ENCODE peak calls at places on chromosomes 12 and 14, in five cellular contexts. T, V, D, N and F are unnamed samples.

GRCh38 chr12:11785722-11786121 is 136.2 kb downstream of the ETV6 start:
- DNase-seq in D (no peak), V (no peak), T (no peak), N (no peak), F (no peak)

GRCh38 chr14:103528512-103529382 is at the start of gene TRMT61A:
- DNase-seq in V (peak), D (no peak), N (peak), T (peak), F (peak)

GRCh38 chr14:33567736-33568124 is 383.1 kb downstream of the EGLN3 start:
- DNase-seq in N (no peak), T (no peak), D (no peak), V (no peak), F (no peak)

GRCh38 chr12:88810806-88811205 is 230.5 kb upstream of the KITLG start:
- DNase-seq in T (no peak), V (no peak), D (no peak), N (no peak), F (no peak)

GRCh38 chr14:22489247-22489551 is 99.8 kb downstream of the DAD1 start:
- DNase-seq in V (no peak), T (no peak), D (no peak), N (no peak), F (no peak)

GRCh38 chr14:88554458-88555286 is at the start of gene PTPN21:
- DNase-seq in T (peak), V (peak), D (no peak), N (peak), F (no peak)

GRCh38 chr12:47280543-47281330 is 201.0 kb upstream of the AMIGO2 start:
- DNase-seq in T (no peak), V (no peak), D (no peak), N (no peak), F (no peak)

GRCh38 chr12:110312581-110313360 is 31.7 kb downstream of the ATP2A2 start:
- DNase-seq in T (no peak), V (no peak), D (no peak), N (no peak), F (peak)

GRCh38 chr12:3315201-3315661 is 175.8 kb upstream of the PRMT8 start:
- DNase-seq in T (no peak), N (peak), V (no peak), D (no peak), F (no peak)
- TF ChIP-seq REST in T (no peak), N (no peak), V (no peak), D (no peak), F (no peak)

DNA sequence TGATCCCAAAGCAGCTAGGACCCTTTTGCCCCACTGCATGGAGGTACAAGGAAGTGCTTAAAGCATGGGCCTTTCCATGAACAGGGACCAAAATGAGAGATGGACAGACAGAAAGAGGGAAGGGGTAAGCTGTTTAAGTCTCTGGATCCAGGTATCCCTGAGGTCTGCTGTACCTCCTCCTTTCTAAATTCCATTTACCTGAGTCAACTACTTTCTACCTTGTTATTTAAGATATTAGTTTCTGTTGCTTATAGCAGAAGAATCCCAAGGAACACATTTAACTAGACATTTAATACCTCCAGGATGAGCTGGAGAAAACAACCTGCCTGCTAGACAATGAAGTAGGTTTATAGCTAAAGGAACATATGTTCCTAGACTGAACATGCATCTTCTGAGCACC is 157.6 kb upstream of the TMCC3 start:
- DNase-seq in N (no peak), T (no peak), D (no peak), V (no peak), F (no peak)
- TF ChIP-seq GABPA in N (no peak), T (no peak), D (no peak), V (no peak), F (no peak)

GRCh38 chr14:64891839-64892375 is 12.2 kb upstream of the SPTB start:
- DNase-seq in V (peak), T (peak), D (peak), N (peak), F (no peak)
- TF ChIP-seq CTCF in V (peak), T (peak), D (peak), N (peak), F (no peak)

GRCh38 chr14:60648934-60649814 is at the start of gene SIX1:
- DNase-seq in V (peak), D (no peak), T (peak), N (peak), F (peak)
- TF ChIP-seq REST in V (no peak), D (no peak), T (no peak), N (no peak), F (no peak)

GRCh38 chr12:30301291-30301690 is 394.4 kb downstream of the IPO8 start:
- DNase-seq in V (no peak), T (no peak), N (no peak), D (no peak), F (no peak)

GRCh38 chr12:30308010-30308717 is 387.5 kb downstream of the IPO8 start:
- DNase-seq in D (no peak), N (no peak), T (no peak), V (no peak), F (no peak)

GRCh38 chr12:30304528-30304927 is 391.1 kb downstream of the IPO8 start:
- DNase-seq in T (no peak), D (no peak), V (no peak), N (no peak), F (no peak)
- TF ChIP-seq GABPA in T (no peak), D (no peak), V (no peak), N (no peak), F (no peak)